ENCODE peak calls at places on chromosomes 12 and 14, in seven cellular contexts. E is amniotic stem cell; O is fibroblast of villous mesenchyme; B is AG20443; X is stimulated activated CD4-positive, alpha-beta T cell treated with anti-CD3 and anti-CD28 coated beads, Interleukin-15, amount 100 ng/mL, for 1 hour; W is fibroblast of pulmonary artery; V is endothelial cell. I is an unnamed sample.

GRCh38 chr12:52434096-52434733 is at the start of gene KRT75:
- DNase-seq in E (no peak), O (no peak), B (no peak), X (no peak), W (no peak), V (no peak), I (no peak)

GRCh38 chr12:90043264-90043663 is 334.6 kb upstream of the ATP2B1 start:
- DNase-seq in E (no peak), O (peak), B (peak), X (no peak), W (peak), V (no peak), I (no peak)

GRCh38 chr14:66045572-66046021 is 440.6 kb upstream of the CCDC196 start:
- DNase-seq in E (no peak), O (peak), B (peak), X (no peak), W (peak), V (peak), I (no peak)

GRCh38 chr14:49893309-49894213 is 679 bp downstream of the ARF6 start:
- DNase-seq in E (no peak), O (peak), B (peak), X (peak), W (peak), V (peak), I (no peak)

GRCh38 chr12:25876383-25877045 is 82.0 kb upstream of the RASSF8 start:
- DNase-seq in E (no peak), O (no peak), B (no peak), X (no peak), W (no peak), V (no peak), I (no peak)

GRCh38 chr12:124551268-124552144 is 15.9 kb downstream of the NCOR2 start:
- DNase-seq in E (no peak), O (peak), B (no peak), X (no peak), W (no peak), V (peak), I (no peak)

GRCh38 chr12:62260733-62261683 is 804 bp downstream of the USP15 start:
- DNase-seq in E (no peak), O (peak), B (peak), X (no peak), W (peak), V (peak), I (no peak)

GRCh38 chr14:67228325-67228984 is 12.8 kb upstream of the PALS1 start:
- DNase-seq in E (no peak), O (peak), B (peak), X (no peak), W (no peak), V (no peak), I (no peak)

GRCh38 chr14:75123991-75124390 is 2.9 kb downstream of the NEK9 start:
- DNase-seq in E (no peak), O (peak), B (peak), X (no peak), W (peak), V (peak), I (no peak)

GRCh38 chr14:62796431-62796830 is 248.8 kb downstream of the KCNH5 start:
- DNase-seq in E (no peak), O (no peak), B (no peak), X (no peak), W (no peak), V (no peak), I (no peak)

GRCh38 chr14:92649934-92650545 is 98.4 kb downstream of the LGMN start:
- DNase-seq in E (no peak), O (peak), B (peak), X (no peak), W (peak), V (no peak), I (no peak)